ENCODE peak calls at places on chromosome 15, in four cellular contexts. J is foreskin keratinocyte, M is omental fat pad, F is RWPE2. A is an unnamed sample.

GRCh38 chr15:44836094-44836493 is 99.8 kb downstream of the TRIM69 start:
- ATAC-seq in J (no peak), M (no peak), F (no peak), A (no peak)

GRCh38 chr15:100834731-100835130 is 44.9 kb upstream of the ALDH1A3 start:
- ATAC-seq in J (no peak), M (no peak), F (no peak), A (no peak)

GRCh38 chr15:93477721-93478120 is 388.7 kb upstream of the RGMA start:
- ATAC-seq in J (no peak), M (no peak), F (no peak), A (peak)

GRCh38 chr15:68572309-68572708 is 6.5 kb upstream of the CORO2B start:
- ATAC-seq in J (no peak), M (no peak), F (no peak), A (no peak)

GRCh38 chr15:69035205-69035917 is 20.9 kb downstream of the NOX5 start:
- ATAC-seq in J (peak), M (no peak), F (peak), A (peak)

GRCh38 chr15:41888662-41889253 is 5.1 kb downstream of the SPTBN5 start:
- ATAC-seq in J (no peak), M (no peak), F (no peak), A (no peak)

GRCh38 chr15:100147828-100148227 is 193.9 kb downstream of the ADAMTS17 start:
- ATAC-seq in J (no peak), M (no peak), F (no peak), A (peak)

GRCh38 chr15:92117301-92117731 is 263.8 kb downstream of the SLCO3A1 start:
- ATAC-seq in J (no peak), M (no peak), F (no peak), A (no peak)

GRCh38 chr15:81398910-81399551 is 25.0 kb upstream of the TMC3 start:
- ATAC-seq in J (no peak), M (no peak), F (peak), A (no peak)

GRCh38 chr15:59236394-59236793 is 29.8 kb downstream of the LDHAL6B start:
- ATAC-seq in J (no peak), M (no peak), F (no peak), A (no peak)

GRCh38 chr15:38846351-38846750 is 281.7 kb upstream of the RASGRP1 start:
- ATAC-seq in J (no peak), M (no peak), F (no peak), A (no peak)

GRCh38 chr15:92908369-92909057 is 8.4 kb downstream of the CHD2 start:
- ATAC-seq in J (no peak), M (no peak), F (no peak), A (no peak)

GRCh38 chr15:88243895-88244787 is 12.4 kb downstream of the NTRK3 start:
- ATAC-seq in J (peak), M (no peak), F (no peak), A (peak)

GRCh38 chr15:53759333-53759975 is at the start of gene WDR72:
- ATAC-seq in J (peak), M (no peak), F (peak), A (peak)

GRCh38 chr15:98727115-98728040 is 79.0 kb downstream of the IGF1R start:
- ATAC-seq in J (peak), M (peak), F (peak), A (peak)